ENCODE peak calls at places on chromosomes 6 and 20, in four cellular contexts. One of them, this sample, is unnamed.

GRCh38 chr6:438634-439170 is 47.1 kb downstream of the IRF4 start:
- DNase-seq in heart right ventricle: no peak
- DNase-seq in CD8-positive, alpha-beta T cell: no peak
- DNase-seq in pancreas: no peak
- DNase-seq in this sample: no peak

GRCh38 chr20:25237610-25238318 is 10.1 kb upstream of the PYGB start:
- DNase-seq in heart right ventricle: no peak
- DNase-seq in CD8-positive, alpha-beta T cell: no peak
- DNase-seq in pancreas: no peak
- DNase-seq in this sample: peak; percentile 97

GRCh38 chr20:43936805-43937204 is 22.2 kb downstream of the TOX2 start:
- DNase-seq in heart right ventricle: no peak
- DNase-seq in CD8-positive, alpha-beta T cell: no peak
- DNase-seq in pancreas: no peak
- DNase-seq in this sample: no peak

GRCh38 chr20:40893610-40894242 is 134.9 kb upstream of the TOP1 start:
- DNase-seq in heart right ventricle: no peak
- DNase-seq in CD8-positive, alpha-beta T cell: no peak
- DNase-seq in pancreas: no peak
- DNase-seq in this sample: no peak

GRCh38 chr6:106442351-106442750 is 81.8 kb downstream of the CRYBG1 start:
- DNase-seq in heart right ventricle: no peak
- DNase-seq in CD8-positive, alpha-beta T cell: no peak
- DNase-seq in pancreas: no peak
- DNase-seq in this sample: no peak

GRCh38 chr20:30491016-30491415 is 766.4 kb upstream of the DEFB115 start:
- DNase-seq in heart right ventricle: no peak
- DNase-seq in CD8-positive, alpha-beta T cell: no peak
- DNase-seq in pancreas: no peak
- DNase-seq in this sample: no peak

GRCh38 chr6:159762681-159763293 is 942 bp downstream of the ACAT2 start:
- DNase-seq in heart right ventricle: peak; percentile 19
- DNase-seq in CD8-positive, alpha-beta T cell: peak; percentile 32
- DNase-seq in pancreas: no peak
- DNase-seq in this sample: no peak

GRCh38 chr6:133132092-133132491 is 109.1 kb upstream of the EYA4 start:
- DNase-seq in heart right ventricle: no peak
- DNase-seq in CD8-positive, alpha-beta T cell: no peak
- DNase-seq in pancreas: no peak
- DNase-seq in this sample: no peak

GRCh38 chr6:128239146-128239545 is 281.3 kb downstream of the PTPRK start:
- DNase-seq in heart right ventricle: no peak
- DNase-seq in CD8-positive, alpha-beta T cell: no peak
- DNase-seq in pancreas: no peak
- DNase-seq in this sample: no peak

GRCh38 chr6:121886223-121886830 is 450.9 kb downstream of the GJA1 start:
- DNase-seq in heart right ventricle: no peak
- DNase-seq in CD8-positive, alpha-beta T cell: no peak
- DNase-seq in pancreas: no peak
- DNase-seq in this sample: no peak

GRCh38 chr20:48659888-48660287 is 167.9 kb downstream of the PREX1 start:
- DNase-seq in heart right ventricle: no peak
- DNase-seq in CD8-positive, alpha-beta T cell: no peak
- DNase-seq in pancreas: peak; percentile 87
- DNase-seq in this sample: no peak

GRCh38 chr6:110039996-110040383 is 61.9 kb downstream of the GPR6 start:
- DNase-seq in heart right ventricle: no peak
- DNase-seq in CD8-positive, alpha-beta T cell: peak; percentile 51
- DNase-seq in pancreas: peak; percentile 14
- DNase-seq in this sample: no peak

GRCh38 chr6:14149053-14149746 is 31.6 kb downstream of the CD83 start:
- DNase-seq in heart right ventricle: no peak
- DNase-seq in CD8-positive, alpha-beta T cell: no peak
- DNase-seq in pancreas: no peak
- DNase-seq in this sample: no peak

GRCh38 chr20:59783020-59784010 is 150.1 kb downstream of the SYCP2 start:
- DNase-seq in heart right ventricle: peak; percentile 39
- DNase-seq in CD8-positive, alpha-beta T cell: no peak
- DNase-seq in pancreas: peak; percentile 32
- DNase-seq in this sample: no peak

GRCh38 chr6:79028641-79029314 is 49.3 kb downstream of the PHIP start:
- DNase-seq in heart right ventricle: no peak
- DNase-seq in CD8-positive, alpha-beta T cell: no peak
- DNase-seq in pancreas: no peak
- DNase-seq in this sample: no peak

GRCh38 chr6:54448617-54449016 is 140.4 kb downstream of the TINAG start:
- DNase-seq in heart right ventricle: no peak
- DNase-seq in CD8-positive, alpha-beta T cell: no peak
- DNase-seq in pancreas: no peak
- DNase-seq in this sample: no peak

GRCh38 chr6:126804255-126805064 is 314.0 kb upstream of the RSPO3 start:
- DNase-seq in heart right ventricle: peak; percentile 13
- DNase-seq in CD8-positive, alpha-beta T cell: no peak
- DNase-seq in pancreas: no peak
- DNase-seq in this sample: no peak

GRCh38 chr20:25057234-25058050 is 497 bp downstream of the ACSS1 start:
- DNase-seq in heart right ventricle: peak; percentile 84
- DNase-seq in CD8-positive, alpha-beta T cell: peak; percentile 81
- DNase-seq in pancreas: peak; percentile 75
- DNase-seq in this sample: peak; percentile 10

GRCh38 chr6:74577619-74578018 is 628.2 kb downstream of the COL12A1 start:
- DNase-seq in heart right ventricle: no peak
- DNase-seq in CD8-positive, alpha-beta T cell: no peak
- DNase-seq in pancreas: no peak
- DNase-seq in this sample: no peak

GRCh38 chr6:74579794-74580193 is 626.1 kb downstream of the COL12A1 start:
- DNase-seq in heart right ventricle: no peak
- DNase-seq in CD8-positive, alpha-beta T cell: no peak
- DNase-seq in pancreas: no peak
- DNase-seq in this sample: no peak

GRCh38 chr6:74581681-74582080 is 624.2 kb downstream of the COL12A1 start:
- DNase-seq in heart right ventricle: no peak
- DNase-seq in CD8-positive, alpha-beta T cell: no peak
- DNase-seq in pancreas: no peak
- DNase-seq in this sample: no peak

GRCh38 chr6:74574794-74575193 is 631.1 kb downstream of the COL12A1 start:
- DNase-seq in heart right ventricle: no peak
- DNase-seq in CD8-positive, alpha-beta T cell: no peak
- DNase-seq in pancreas: no peak
- DNase-seq in this sample: no peak

GRCh38 chr6:74578339-74578738 is 627.5 kb downstream of the COL12A1 start:
- DNase-seq in heart right ventricle: no peak
- DNase-seq in CD8-positive, alpha-beta T cell: no peak
- DNase-seq in pancreas: no peak
- DNase-seq in this sample: no peak
- H3K27ac ChIP-seq in heart right ventricle: no peak overlapping the region
- H3K27ac ChIP-seq in CD8-positive, alpha-beta T cell: no peak overlapping the region
- H3K27ac ChIP-seq in pancreas: no peak overlapping the region
- H3K27ac ChIP-seq in this sample: no peak overlapping the region

GRCh38 chr6:49415358-49415757 is 47.7 kb downstream of the MMUT start:
- DNase-seq in heart right ventricle: no peak
- DNase-seq in CD8-positive, alpha-beta T cell: no peak
- DNase-seq in pancreas: no peak
- DNase-seq in this sample: no peak

GRCh38 chr6:49410564-49410963 is 52.5 kb downstream of the MMUT start:
- DNase-seq in heart right ventricle: no peak
- DNase-seq in CD8-positive, alpha-beta T cell: no peak
- DNase-seq in pancreas: no peak
- DNase-seq in this sample: no peak

GRCh38 chr6:49416195-49416594 is 46.9 kb downstream of the MMUT start:
- DNase-seq in heart right ventricle: no peak
- DNase-seq in CD8-positive, alpha-beta T cell: no peak
- DNase-seq in pancreas: no peak
- DNase-seq in this sample: no peak
- H3K27ac ChIP-seq in heart right ventricle: no peak overlapping the region
- H3K27ac ChIP-seq in CD8-positive, alpha-beta T cell: no peak overlapping the region
- H3K27ac ChIP-seq in pancreas: no peak overlapping the region
- H3K27ac ChIP-seq in this sample: no peak overlapping the region

GRCh38 chr6:26156850-26157149 is 69.6 kb downstream of the HFE start:
- DNase-seq in heart right ventricle: peak; percentile 16
- DNase-seq in CD8-positive, alpha-beta T cell: no peak
- DNase-seq in pancreas: peak; percentile 73
- DNase-seq in this sample: no peak
- H3K27ac ChIP-seq in heart right ventricle: peak overlapping the region; percentile 93
- H3K27ac ChIP-seq in CD8-positive, alpha-beta T cell: peak overlapping the region; percentile 98
- H3K27ac ChIP-seq in pancreas: peak overlapping the region; percentile 94
- H3K27ac ChIP-seq in this sample: peak overlapping the region; percentile 86

GRCh38 chr6:169075211-169075621 is 178.4 kb downstream of the THBS2 start:
- DNase-seq in heart right ventricle: peak; percentile 54
- DNase-seq in CD8-positive, alpha-beta T cell: no peak
- DNase-seq in pancreas: peak; percentile 15
- DNase-seq in this sample: no peak
- H3K27ac ChIP-seq in heart right ventricle: peak overlapping the region; percentile 47
- H3K27ac ChIP-seq in CD8-positive, alpha-beta T cell: no peak overlapping the region
- H3K27ac ChIP-seq in pancreas: no peak overlapping the region
- H3K27ac ChIP-seq in this sample: no peak overlapping the region